ENCODE peak calls at places on chromosome 6, in five cellular contexts. One of them, this sample, is unnamed.

GRCh38 chr6:137589067-137589848 is 95.1 kb upstream of the OLIG3 start:
- DNase-seq in AG10803: peak
- DNase-seq in AG04450: peak
- DNase-seq in fibroblast of pulmonary artery: peak
- DNase-seq in uterus: no peak
- DNase-seq in this sample: peak

GRCh38 chr6:134372603-134373281 is 54.8 kb upstream of the SGK1 start:
- DNase-seq in AG10803: peak
- DNase-seq in AG04450: no peak
- DNase-seq in fibroblast of pulmonary artery: peak
- DNase-seq in uterus: no peak
- DNase-seq in this sample: peak

GRCh38 chr6:135090819-135091218 is 36.2 kb upstream of the HBS1L start:
- DNase-seq in AG10803: no peak
- DNase-seq in AG04450: no peak
- DNase-seq in fibroblast of pulmonary artery: no peak
- DNase-seq in uterus: no peak
- DNase-seq in this sample: no peak

GRCh38 chr6:81777586-81778268 is 25.2 kb upstream of the TENT5A start:
- DNase-seq in AG10803: no peak
- DNase-seq in AG04450: no peak
- DNase-seq in fibroblast of pulmonary artery: no peak
- DNase-seq in uterus: no peak
- DNase-seq in this sample: no peak

GRCh38 chr6:42960243-42961019 is at the start of gene GNMT:
- DNase-seq in AG10803: no peak
- DNase-seq in AG04450: no peak
- DNase-seq in fibroblast of pulmonary artery: no peak
- DNase-seq in uterus: peak
- DNase-seq in this sample: no peak

GRCh38 chr6:113854531-113855499 is 2.3 kb upstream of the MARCKS start:
- DNase-seq in AG10803: peak
- DNase-seq in AG04450: peak
- DNase-seq in fibroblast of pulmonary artery: peak
- DNase-seq in uterus: peak
- DNase-seq in this sample: peak

GRCh38 chr6:153994811-153995210 is 44.2 kb upstream of the OPRM1 start:
- DNase-seq in AG10803: no peak
- DNase-seq in AG04450: no peak
- DNase-seq in fibroblast of pulmonary artery: no peak
- DNase-seq in uterus: no peak
- DNase-seq in this sample: no peak

GRCh38 chr6:112357801-112358200 is 10.7 kb downstream of the RFPL4B start:
- DNase-seq in AG10803: peak
- DNase-seq in AG04450: peak
- DNase-seq in fibroblast of pulmonary artery: peak
- DNase-seq in uterus: no peak
- DNase-seq in this sample: peak

GRCh38 chr6:136533487-136533886 is 16.7 kb downstream of the MAP7 start:
- DNase-seq in AG10803: no peak
- DNase-seq in AG04450: no peak
- DNase-seq in fibroblast of pulmonary artery: no peak
- DNase-seq in uterus: no peak
- DNase-seq in this sample: no peak

GRCh38 chr6:83265384-83265783 is 72.2 kb downstream of the RWDD2A start:
- DNase-seq in AG10803: peak
- DNase-seq in AG04450: peak
- DNase-seq in fibroblast of pulmonary artery: peak
- DNase-seq in uterus: no peak
- DNase-seq in this sample: no peak

GRCh38 chr6:19569563-19569962 is 267.6 kb upstream of the ID4 start:
- DNase-seq in AG10803: no peak
- DNase-seq in AG04450: no peak
- DNase-seq in fibroblast of pulmonary artery: no peak
- DNase-seq in uterus: no peak
- DNase-seq in this sample: no peak

GRCh38 chr6:54515713-54516112 is 207.5 kb downstream of the TINAG start:
- DNase-seq in AG10803: no peak
- DNase-seq in AG04450: no peak
- DNase-seq in fibroblast of pulmonary artery: no peak
- DNase-seq in uterus: no peak
- DNase-seq in this sample: no peak

GRCh38 chr6:4344317-4344899 is 209.0 kb upstream of the ECI2 start:
- DNase-seq in AG10803: peak
- DNase-seq in AG04450: no peak
- DNase-seq in fibroblast of pulmonary artery: no peak
- DNase-seq in uterus: no peak
- DNase-seq in this sample: no peak

GRCh38 chr6:155486795-155487294 is 31.2 kb upstream of the NOX3 start:
- DNase-seq in AG10803: no peak
- DNase-seq in AG04450: no peak
- DNase-seq in fibroblast of pulmonary artery: no peak
- DNase-seq in uterus: no peak
- DNase-seq in this sample: no peak

GRCh38 chr6:52662031-52662430 is 8.9 kb upstream of the TMEM14A start:
- DNase-seq in AG10803: peak
- DNase-seq in AG04450: no peak
- DNase-seq in fibroblast of pulmonary artery: no peak
- DNase-seq in uterus: no peak
- DNase-seq in this sample: no peak

GRCh38 chr6:32194825-32195651 is 2.6 kb upstream of the GPSM3 start:
- DNase-seq in AG10803: peak
- DNase-seq in AG04450: no peak
- DNase-seq in fibroblast of pulmonary artery: peak
- DNase-seq in uterus: no peak
- DNase-seq in this sample: peak

GRCh38 chr6:35512740-35513139 is at the start of gene TULP1:
- DNase-seq in AG10803: no peak
- DNase-seq in AG04450: no peak
- DNase-seq in fibroblast of pulmonary artery: no peak
- DNase-seq in uterus: no peak
- DNase-seq in this sample: no peak

GRCh38 chr6:17987576-17988421 is at the start of gene KIF13A:
- DNase-seq in AG10803: peak
- DNase-seq in AG04450: no peak
- DNase-seq in fibroblast of pulmonary artery: peak
- DNase-seq in uterus: peak
- DNase-seq in this sample: no peak

GRCh38 chr6:158605266-158605878 is 39.2 kb downstream of the DYNLT1 start:
- DNase-seq in AG10803: peak
- DNase-seq in AG04450: peak
- DNase-seq in fibroblast of pulmonary artery: peak
- DNase-seq in uterus: peak
- DNase-seq in this sample: peak

GRCh38 chr6:43806041-43806757 is 36.2 kb downstream of the VEGFA start:
- DNase-seq in AG10803: no peak
- DNase-seq in AG04450: no peak
- DNase-seq in fibroblast of pulmonary artery: no peak
- DNase-seq in uterus: no peak
- DNase-seq in this sample: no peak

GRCh38 chr6:20533746-20534294 is 437 bp upstream of the CDKAL1 start:
- DNase-seq in AG10803: no peak
- DNase-seq in AG04450: no peak
- DNase-seq in fibroblast of pulmonary artery: no peak
- DNase-seq in uterus: no peak
- DNase-seq in this sample: no peak

GRCh38 chr6:9161731-9162130 is 726.4 kb upstream of the SLC35B3 start:
- DNase-seq in AG10803: no peak
- DNase-seq in AG04450: no peak
- DNase-seq in fibroblast of pulmonary artery: no peak
- DNase-seq in uterus: no peak
- DNase-seq in this sample: no peak

GRCh38 chr6:127518212-127518709 is 874 bp downstream of the MTCL3 start:
- DNase-seq in AG10803: no peak
- DNase-seq in AG04450: no peak
- DNase-seq in fibroblast of pulmonary artery: no peak
- DNase-seq in uterus: no peak
- DNase-seq in this sample: no peak

GRCh38 chr6:108565893-108566292 is 5.2 kb downstream of the FOXO3 start:
- DNase-seq in AG10803: peak
- DNase-seq in AG04450: no peak
- DNase-seq in fibroblast of pulmonary artery: peak
- DNase-seq in uterus: peak
- DNase-seq in this sample: peak

GRCh38 chr6:9783567-9783966 is 631.3 kb downstream of the TFAP2A start:
- DNase-seq in AG10803: no peak
- DNase-seq in AG04450: peak
- DNase-seq in fibroblast of pulmonary artery: peak
- DNase-seq in uterus: no peak
- DNase-seq in this sample: no peak

GRCh38 chr6:167094820-167095637 is 27.9 kb upstream of the CCR6 start:
- DNase-seq in AG10803: no peak
- DNase-seq in AG04450: no peak
- DNase-seq in fibroblast of pulmonary artery: no peak
- DNase-seq in uterus: no peak
- DNase-seq in this sample: no peak

GRCh38 chr6:122394016-122394415 is 5.4 kb upstream of the HSF2 start:
- DNase-seq in AG10803: no peak
- DNase-seq in AG04450: no peak
- DNase-seq in fibroblast of pulmonary artery: no peak
- DNase-seq in uterus: no peak
- DNase-seq in this sample: no peak

GRCh38 chr6:133017581-133017980 is 203.2 kb downstream of the RPS12 start:
- DNase-seq in AG10803: peak
- DNase-seq in AG04450: peak
- DNase-seq in fibroblast of pulmonary artery: peak
- DNase-seq in uterus: no peak
- DNase-seq in this sample: no peak

GRCh38 chr6:77292564-77293546 is 170.4 kb downstream of the HTR1B start:
- DNase-seq in AG10803: peak
- DNase-seq in AG04450: peak
- DNase-seq in fibroblast of pulmonary artery: peak
- DNase-seq in uterus: no peak
- DNase-seq in this sample: peak

GRCh38 chr6:144854654-144855053 is 569.5 kb downstream of the UTRN start:
- DNase-seq in AG10803: no peak
- DNase-seq in AG04450: no peak
- DNase-seq in fibroblast of pulmonary artery: no peak
- DNase-seq in uterus: no peak
- DNase-seq in this sample: no peak

GRCh38 chr6:11201772-11202512 is 30.5 kb downstream of the NEDD9 start:
- DNase-seq in AG10803: no peak
- DNase-seq in AG04450: no peak
- DNase-seq in fibroblast of pulmonary artery: no peak
- DNase-seq in uterus: no peak
- DNase-seq in this sample: no peak

GRCh38 chr6:11205721-11206120 is 26.7 kb downstream of the NEDD9 start:
- DNase-seq in AG10803: no peak
- DNase-seq in AG04450: no peak
- DNase-seq in fibroblast of pulmonary artery: no peak
- DNase-seq in uterus: no peak
- DNase-seq in this sample: no peak

GRCh38 chr6:11204987-11205386 is 27.5 kb downstream of the NEDD9 start:
- DNase-seq in AG10803: no peak
- DNase-seq in AG04450: no peak
- DNase-seq in fibroblast of pulmonary artery: no peak
- DNase-seq in uterus: no peak
- DNase-seq in this sample: no peak

GRCh38 chr6:11202513-11203305 is 29.8 kb downstream of the NEDD9 start:
- DNase-seq in AG10803: peak
- DNase-seq in AG04450: no peak
- DNase-seq in fibroblast of pulmonary artery: no peak
- DNase-seq in uterus: no peak
- DNase-seq in this sample: no peak

GRCh38 chr6:11203306-11204009 is 29.0 kb downstream of the NEDD9 start:
- DNase-seq in AG10803: no peak
- DNase-seq in AG04450: no peak
- DNase-seq in fibroblast of pulmonary artery: no peak
- DNase-seq in uterus: no peak
- DNase-seq in this sample: no peak
- H3K4me3 ChIP-seq in AG10803: no peak
- H3K4me3 ChIP-seq in AG04450: no peak
- H3K4me3 ChIP-seq in fibroblast of pulmonary artery: no peak
- H3K4me3 ChIP-seq in uterus: no peak
- H3K4me3 ChIP-seq in this sample: no peak

GRCh38 chr6:11580686-11581085 is 43.1 kb downstream of the TMEM170B start:
- DNase-seq in AG10803: no peak
- DNase-seq in AG04450: no peak
- DNase-seq in fibroblast of pulmonary artery: no peak
- DNase-seq in uterus: no peak
- DNase-seq in this sample: no peak
- H3K4me3 ChIP-seq in AG10803: no peak
- H3K4me3 ChIP-seq in AG04450: no peak
- H3K4me3 ChIP-seq in fibroblast of pulmonary artery: no peak
- H3K4me3 ChIP-seq in uterus: no peak
- H3K4me3 ChIP-seq in this sample: no peak

DNA sequence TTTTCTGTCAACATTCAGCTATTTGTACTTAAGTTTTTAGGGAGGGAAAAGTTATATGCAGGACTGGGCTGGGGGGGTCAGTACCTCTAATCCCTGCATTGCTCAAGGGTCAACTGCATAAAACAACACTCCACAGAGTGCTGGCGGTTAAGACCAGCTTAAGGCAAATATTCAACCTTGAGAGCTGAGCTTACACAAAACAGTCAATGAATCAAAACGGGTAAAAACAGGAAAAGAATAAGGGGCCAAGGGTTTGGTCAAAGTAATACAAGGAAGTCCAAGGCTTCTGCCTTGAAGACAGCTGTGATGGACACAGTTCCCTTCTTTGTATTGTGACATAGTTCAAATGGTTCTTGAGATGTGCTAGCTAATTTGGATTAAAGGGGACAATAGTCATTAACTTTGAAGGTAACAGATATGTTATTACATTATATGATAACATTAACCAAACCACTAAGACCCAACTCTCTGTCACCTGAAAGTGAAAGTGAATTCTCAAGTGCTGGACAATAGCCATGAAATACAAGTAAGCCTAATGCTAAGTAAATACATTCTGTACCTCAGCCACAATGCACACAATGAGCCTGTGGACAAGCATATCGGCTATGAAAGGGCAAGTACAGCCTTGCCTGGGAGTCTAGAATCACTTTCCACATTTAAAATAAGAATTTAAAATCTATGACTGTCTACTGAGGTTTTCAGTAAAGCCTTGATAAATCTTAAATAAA is 106.8 kb downstream of the PDE10A start:
- DNase-seq in AG10803: no peak
- DNase-seq in AG04450: no peak
- DNase-seq in fibroblast of pulmonary artery: peak
- DNase-seq in uterus: no peak
- DNase-seq in this sample: no peak
- H3K4me3 ChIP-seq in AG10803: no peak
- H3K4me3 ChIP-seq in AG04450: no peak
- H3K4me3 ChIP-seq in fibroblast of pulmonary artery: no peak
- H3K4me3 ChIP-seq in uterus: no peak
- H3K4me3 ChIP-seq in this sample: no peak

DNA sequence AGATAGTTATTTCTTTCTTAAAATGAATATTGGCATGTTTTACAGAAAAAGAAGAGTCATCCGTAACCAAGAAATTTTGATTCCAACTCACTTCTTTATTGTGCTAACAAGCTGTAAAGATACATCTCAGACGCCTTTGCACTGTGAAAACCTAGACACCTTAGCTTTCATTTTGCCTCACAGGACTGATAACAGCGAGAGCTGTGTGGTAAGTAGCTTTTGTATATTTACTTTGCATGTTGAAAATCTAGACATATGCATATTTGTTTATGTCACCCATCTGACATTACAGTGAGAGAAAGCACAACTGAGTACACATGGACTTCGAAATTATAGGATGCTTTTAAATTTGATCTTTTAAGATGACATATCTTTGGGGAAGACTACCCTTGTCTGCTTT is 64.7 kb downstream of the CCN2 start:
- DNase-seq in AG10803: no peak
- DNase-seq in AG04450: no peak
- DNase-seq in fibroblast of pulmonary artery: no peak
- DNase-seq in uterus: no peak
- DNase-seq in this sample: no peak
- H3K4me3 ChIP-seq in AG10803: no peak
- H3K4me3 ChIP-seq in AG04450: no peak
- H3K4me3 ChIP-seq in fibroblast of pulmonary artery: no peak
- H3K4me3 ChIP-seq in uterus: no peak
- H3K4me3 ChIP-seq in this sample: no peak